ENCODE peak calls at places on chromosomes 16 and 17, in nine cellular contexts. F is upper lobe of right lung, M is gastrocnemius medialis, V is A549, Y is neural progenitor cell, N is Peyer's patch, X is uterus, H is colonic mucosa, T is left ventricle myocardium inferior. G is an unnamed sample.

GRCh38 chr16:23699100-23699499 is 13.9 kb downstream of the ERN2 start:
- DNase-seq in Y (no peak), T (no peak), F (no peak), H (peak; percentile 90), N (peak; percentile 45), X (no peak), V (no peak), M (no peak), G (no peak)

GRCh38 chr17:81553616-81554181 is 1.5 kb upstream of the FAAP100 start:
- DNase-seq in F (no peak), X (peak; percentile 72), N (no peak), T (no peak), V (peak; percentile 85), Y (no peak), H (peak; percentile 39), M (peak; percentile 20), G (no peak)

GRCh38 chr17:45935710-45936509 is 41.6 kb downstream of the MAPT start:
- DNase-seq in Y (no peak), F (no peak), M (no peak), N (no peak), X (no peak), T (no peak), V (no peak), H (no peak), G (no peak)

GRCh38 chr16:86575754-86576557 is 2.4 kb upstream of the FOXL1 start:
- DNase-seq in M (peak; percentile 58), Y (peak; percentile 97), N (peak; percentile 32), V (peak; percentile 67), F (no peak), H (peak; percentile 79), X (peak; percentile 47), T (peak; percentile 86), G (peak; percentile 79)

GRCh38 chr17:77396610-77397009 is 255.8 kb downstream of the SEC14L1 start:
- DNase-seq in X (no peak), V (no peak), F (no peak), N (no peak), M (peak; percentile 54), H (no peak), T (no peak), Y (no peak), G (no peak)

GRCh38 chr17:43020030-43020621 is 2.1 kb downstream of the VAT1 start:
- DNase-seq in F (no peak), Y (no peak), H (no peak), V (no peak), M (no peak), X (no peak), T (no peak), N (no peak), G (no peak)

GRCh38 chr16:69610356-69610755 is 44.6 kb downstream of the NFAT5 start:
- DNase-seq in V (no peak), Y (peak; percentile 31), N (no peak), F (no peak), H (no peak), M (no peak), X (no peak), T (no peak), G (no peak)

GRCh38 chr16:22670551-22670970 is 143.4 kb upstream of the HS3ST2 start:
- DNase-seq in M (peak; percentile 11), V (peak; percentile 60), T (no peak), N (no peak), X (no peak), Y (peak; percentile 77), F (no peak), H (no peak), G (no peak)

GRCh38 chr16:31873556-31874353 is at the start of gene ZNF267:
- DNase-seq in H (peak; percentile 96), T (peak; percentile 93), Y (peak; percentile 97), M (peak; percentile 88), N (peak; percentile 99), X (peak; percentile 94), V (peak; percentile 91), F (peak; percentile 95), G (peak; percentile 95)

GRCh38 chr16:81817789-81818304 is 38.8 kb downstream of the PLCG2 start:
- DNase-seq in X (no peak), M (no peak), T (no peak), Y (no peak), V (no peak), F (no peak), N (peak; percentile 84), H (no peak), G (no peak)

GRCh38 chr17:72683506-72684404 is 408.7 kb downstream of the SLC39A11 start:
- DNase-seq in H (peak; percentile 59), T (no peak), V (peak; percentile 100), F (peak; percentile 74), M (no peak), X (no peak), Y (no peak), N (no peak), G (no peak)

GRCh38 chr17:5630434-5630833 is 46.1 kb upstream of the NLRP1 start:
- DNase-seq in M (no peak), H (no peak), V (no peak), N (no peak), X (no peak), F (no peak), T (no peak), Y (no peak), G (no peak)

GRCh38 chr17:77601054-77601979 is 357.2 kb upstream of the TNRC6C start:
- DNase-seq in M (peak; percentile 26), X (peak; percentile 54), V (no peak), N (no peak), F (peak; percentile 58), T (peak; percentile 73), Y (no peak), H (no peak), G (peak; percentile 65)

GRCh38 chr17:27384261-27384701 is 72.0 kb upstream of the KSR1 start:
- DNase-seq in M (peak; percentile 56), X (peak; percentile 62), V (peak; percentile 44), F (no peak), N (no peak), H (no peak), Y (no peak), T (peak; percentile 68), G (peak; percentile 69)

GRCh38 chr16:70437582-70438324 is 1.1 kb downstream of the ST3GAL2 start:
- DNase-seq in H (no peak), N (no peak), Y (peak; percentile 48), M (no peak), V (no peak), X (no peak), F (no peak), T (no peak), G (no peak)

GRCh38 chr17:66493283-66494019 is 191.0 kb downstream of the PRKCA start:
- DNase-seq in V (peak; percentile 43), T (no peak), N (no peak), Y (no peak), H (no peak), X (no peak), F (no peak), M (no peak), G (no peak)

GRCh38 chr16:75000481-75001081 is 1.8 kb downstream of the ZNRF1 start:
- DNase-seq in Y (peak; percentile 27), X (no peak), F (no peak), M (no peak), T (no peak), H (peak; percentile 30), N (no peak), V (no peak), G (no peak)

GRCh38 chr17:34369571-34369970 is 6.5 kb upstream of the CCL1 start:
- DNase-seq in V (no peak), N (no peak), F (no peak), M (no peak), Y (no peak), T (no peak), X (no peak), H (peak; percentile 7), G (no peak)

GRCh38 chr16:8676737-8677375 is 2.4 kb downstream of the ABAT start:
- DNase-seq in M (no peak), N (no peak), H (no peak), V (no peak), F (no peak), T (no peak), X (no peak), Y (no peak), G (no peak)

GRCh38 chr16:8676160-8676547 is 1.7 kb downstream of the ABAT start:
- DNase-seq in T (no peak), H (no peak), F (no peak), X (no peak), N (no peak), M (no peak), Y (no peak), V (no peak), G (no peak)

GRCh38 chr16:8679156-8679555 is 4.7 kb downstream of the ABAT start:
- DNase-seq in X (no peak), V (no peak), T (no peak), F (no peak), N (no peak), Y (no peak), M (no peak), H (no peak), G (no peak)

GRCh38 chr16:8677481-8677880 is 3.1 kb downstream of the ABAT start:
- DNase-seq in N (no peak), V (no peak), M (no peak), X (no peak), Y (no peak), F (no peak), H (no peak), T (no peak), G (no peak)

GRCh38 chr16:8678068-8678927 is 3.9 kb downstream of the ABAT start:
- DNase-seq in H (no peak), V (no peak), F (no peak), T (no peak), X (no peak), Y (no peak), M (no peak), N (no peak), G (no peak)
- H3K4me1 ChIP-seq in H (no peaks in the 10 kb centered on the region), V (peaks cover 29% of the 10 kb centered on the region), F (peaks cover 11% of the 10 kb centered on the region), T (peaks cover 14% of the 10 kb centered on the region), X (no peaks in the 10 kb centered on the region), Y (peaks cover 4% of the 10 kb centered on the region), M (peaks cover 9% of the 10 kb centered on the region), N (peaks cover 9% of the 10 kb centered on the region), G (peaks cover 5% of the 10 kb centered on the region)

GRCh38 chr17:52831536-52831935 is 673.0 kb upstream of the CA10 start:
- DNase-seq in Y (no peak), N (no peak), M (no peak), T (no peak), X (no peak), V (no peak), F (no peak), H (peak; percentile 32), G (no peak)
- H3K4me1 ChIP-seq in Y (no peaks in the 10 kb centered on the region), N (no peaks in the 10 kb centered on the region), M (peaks cover 8% of the 10 kb centered on the region), T (no peaks in the 10 kb centered on the region), X (no peaks in the 10 kb centered on the region), V (no peaks in the 10 kb centered on the region), F (no peaks in the 10 kb centered on the region), H (no peaks in the 10 kb centered on the region), G (no peaks in the 10 kb centered on the region)

DNA sequence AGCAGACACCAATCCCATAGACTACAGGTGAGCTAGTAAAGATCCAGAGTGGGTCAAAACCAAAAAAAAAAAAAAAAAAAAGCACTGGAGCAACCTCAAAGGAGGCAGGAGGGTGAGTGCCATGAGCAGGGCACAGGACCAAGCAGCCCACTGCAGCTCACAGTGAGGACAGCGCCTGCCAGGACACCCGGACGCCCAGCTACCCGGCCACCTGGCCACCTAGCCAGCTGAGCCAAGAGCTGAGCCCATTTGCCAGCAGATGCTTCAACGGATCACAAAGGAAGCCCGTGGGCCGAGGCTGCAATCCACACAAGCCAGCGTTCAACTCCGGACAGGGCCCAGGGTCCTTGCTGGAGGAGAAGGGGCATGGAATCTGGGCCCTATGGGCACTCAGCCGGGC is 15.1 kb downstream of the AXIN1 start:
- DNase-seq in Y (no peak), T (no peak), F (no peak), H (no peak), V (no peak), X (no peak), N (no peak), M (no peak), G (no peak)
- H3K4me1 ChIP-seq in Y (no peaks in the 10 kb centered on the region), T (peaks cover 19% of the 10 kb centered on the region), F (peaks cover 9% of the 10 kb centered on the region), H (peaks cover 13% of the 10 kb centered on the region), V (peaks cover 14% of the 10 kb centered on the region), X (no peaks in the 10 kb centered on the region), N (peaks cover 25% of the 10 kb centered on the region), M (peaks cover 13% of the 10 kb centered on the region), G (peaks cover 6% of the 10 kb centered on the region)

GRCh38 chr17:59828478-59828760 is 64.3 kb downstream of the TUBD1 start:
- DNase-seq in T (no peak), Y (no peak), F (no peak), N (no peak), X (no peak), M (no peak), H (no peak), V (no peak), G (no peak)
- H3K4me1 ChIP-seq in T (peaks cover 39% of the 10 kb centered on the region), Y (peaks cover 4% of the 10 kb centered on the region), F (peaks cover 51% of the 10 kb centered on the region), N (peaks cover 48% of the 10 kb centered on the region), X (no peaks in the 10 kb centered on the region), M (peaks cover 23% of the 10 kb centered on the region), H (peaks cover 12% of the 10 kb centered on the region), V (peaks cover 82% of the 10 kb centered on the region), G (peaks cover 49% of the 10 kb centered on the region)

G was measured in thoracic aorta.